ENCODE peak calls at places on chromosomes 6 and 20, in eight cellular contexts. M is fibroblast of villous mesenchyme; T is EL; E is iPS DF 6.9; P is effector CD8-positive, alpha-beta T cell; Y is iris pigment epithelial cell; F is stimulated activated CD8-positive, alpha-beta memory T cell treated with anti-CD3 and anti-CD28 coated beads, Interleukin-4, amount 100 ng/mL, for 4 hours; B is C1 segment of cervical spinal cord. Q is an unnamed sample.

GRCh38 chr6:147159536-147160374 is 44.5 kb upstream of the STXBP5 start:
- DNase-seq in M (no peak), T (no peak), E (no peak), P (no peak), Y (no peak), F (no peak), B (no peak), Q (no peak)

GRCh38 chr20:49207071-49207470 is 12.1 kb upstream of the DDX27 start:
- DNase-seq in M (no peak), T (no peak), E (no peak), P (no peak), Y (no peak), F (no peak), B (no peak), Q (no peak)

GRCh38 chr6:56906752-56907151 is 48.2 kb upstream of the BEND6 start:
- DNase-seq in M (peak), T (peak), E (no peak), P (no peak), Y (peak), F (no peak), B (no peak), Q (no peak)

GRCh38 chr6:151900256-151900655 is 92.8 kb downstream of the ESR1 start:
- DNase-seq in M (no peak), T (no peak), E (no peak), P (no peak), Y (no peak), F (no peak), B (no peak), Q (no peak)

GRCh38 chr6:76752841-76753240 is 680.4 kb upstream of the IMPG1 start:
- DNase-seq in M (no peak), T (no peak), E (no peak), P (no peak), Y (no peak), F (no peak), B (no peak), Q (no peak)

GRCh38 chr6:170259301-170259700 is 31.6 kb downstream of the DLL1 start:
- DNase-seq in M (no peak), T (no peak), E (no peak), P (no peak), Y (no peak), F (no peak), B (no peak), Q (no peak)

GRCh38 chr20:8721098-8721497 is 347.8 kb upstream of the PLCB4 start:
- DNase-seq in M (peak), T (peak), E (peak), P (no peak), Y (peak), F (no peak), B (no peak), Q (no peak)

GRCh38 chr20:24814556-24815195 is 134.4 kb upstream of the CST7 start:
- DNase-seq in M (no peak), T (no peak), E (no peak), P (no peak), Y (no peak), F (no peak), B (no peak), Q (no peak)

GRCh38 chr20:50844430-50845100 is 49.7 kb downstream of the BCAS4 start:
- DNase-seq in M (peak), T (peak), E (no peak), P (no peak), Y (peak), F (peak), B (no peak), Q (no peak)

GRCh38 chr6:77036400-77036799 is 426.9 kb downstream of the HTR1B start:
- DNase-seq in M (peak), T (no peak), E (no peak), P (no peak), Y (peak), F (no peak), B (no peak), Q (no peak)

GRCh38 chr20:16001286-16001685 is 572.0 kb downstream of the KIF16B start:
- DNase-seq in M (peak), T (peak), E (no peak), P (no peak), Y (peak), F (no peak), B (no peak), Q (no peak)

GRCh38 chr20:50810842-50811241 is 16.0 kb downstream of the BCAS4 start:
- DNase-seq in M (no peak), T (no peak), E (no peak), P (no peak), Y (no peak), F (no peak), B (no peak), Q (no peak)

GRCh38 chr6:13474360-13474759 is 13.0 kb downstream of the GFOD1 start:
- DNase-seq in M (no peak), T (peak), E (no peak), P (no peak), Y (peak), F (no peak), B (no peak), Q (no peak)

GRCh38 chr6:152323376-152323775 is 313.8 kb downstream of the SYNE1 start:
- DNase-seq in M (no peak), T (no peak), E (no peak), P (no peak), Y (no peak), F (no peak), B (no peak), Q (no peak)

GRCh38 chr6:44554194-44554593 is 166.7 kb downstream of the CDC5L start:
- DNase-seq in M (no peak), T (no peak), E (no peak), P (no peak), Y (no peak), F (no peak), B (no peak), Q (no peak)

GRCh38 chr6:8130399-8130798 is 28.1 kb upstream of the EEF1E1 start:
- DNase-seq in M (peak), T (peak), E (no peak), P (no peak), Y (peak), F (no peak), B (no peak), Q (no peak)

GRCh38 chr6:30258204-30258603 is 45.0 kb upstream of the TRIM26 start:
- DNase-seq in M (no peak), T (no peak), E (no peak), P (no peak), Y (no peak), F (no peak), B (no peak), Q (no peak)

GRCh38 chr6:163668061-163668426 is 253.5 kb downstream of the QKI start:
- DNase-seq in M (no peak), T (no peak), E (no peak), P (no peak), Y (no peak), F (no peak), B (no peak), Q (no peak)

GRCh38 chr6:160108077-160108476 is 13.5 kb upstream of the SLC22A1 start:
- DNase-seq in M (no peak), T (no peak), E (no peak), P (no peak), Y (no peak), F (no peak), B (no peak), Q (no peak)

GRCh38 chr20:22918286-22918983 is 116.7 kb upstream of the SSTR4 start:
- DNase-seq in M (peak), T (no peak), E (no peak), P (no peak), Y (no peak), F (no peak), B (no peak), Q (no peak)

GRCh38 chr6:35089216-35089934 is 51.8 kb downstream of the TCP11 start:
- DNase-seq in M (no peak), T (no peak), E (no peak), P (no peak), Y (no peak), F (no peak), B (no peak), Q (no peak)

GRCh38 chr6:81933648-81934047 is 181.2 kb upstream of the TENT5A start:
- DNase-seq in M (peak), T (no peak), E (no peak), P (no peak), Y (peak), F (no peak), B (no peak), Q (no peak)

GRCh38 chr20:15039088-15039762 is 701.8 kb upstream of the FLRT3 start:
- DNase-seq in M (no peak), T (no peak), E (no peak), P (no peak), Y (no peak), F (no peak), B (no peak), Q (no peak)

Q was measured in CD4-positive, alpha-beta T cell.